ENCODE peak calls at places on chromosomes 2 and 18, in eight cellular contexts. One of them, this sample, is unnamed.

GRCh38 chr2:119240311-119241204 is 16.9 kb downstream of the STEAP3 start:
- DNase-seq in stomach: peak; percentile 80
- DNase-seq in neural progenitor cell: peak; percentile 37
- DNase-seq in CD8-positive, alpha-beta T cell: no peak
- DNase-seq in endodermal cell: peak; percentile 75
- DNase-seq in IMR-90: peak; percentile 83
- DNase-seq in OCI-LY7: no peak
- DNase-seq in Panc1: no peak
- DNase-seq in this sample: peak; percentile 86

GRCh38 chr2:112182581-112183034 is 44.4 kb downstream of the FBLN7 start:
- DNase-seq in Panc1: no peak
- DNase-seq in neural progenitor cell: peak; percentile 40
- DNase-seq in stomach: no peak
- DNase-seq in OCI-LY7: no peak
- DNase-seq in IMR-90: no peak
- DNase-seq in CD8-positive, alpha-beta T cell: peak; percentile 36
- DNase-seq in endodermal cell: peak; percentile 41
- DNase-seq in this sample: no peak

GRCh38 chr2:173520918-173521317 is 166.2 kb downstream of the CDCA7 start:
- DNase-seq in neural progenitor cell: no peak
- DNase-seq in Panc1: no peak
- DNase-seq in stomach: no peak
- DNase-seq in CD8-positive, alpha-beta T cell: no peak
- DNase-seq in IMR-90: no peak
- DNase-seq in endodermal cell: no peak
- DNase-seq in OCI-LY7: no peak
- DNase-seq in this sample: no peak

GRCh38 chr2:39696072-39696471 is 30.4 kb downstream of the TMEM178A start:
- DNase-seq in IMR-90: peak; percentile 93
- DNase-seq in neural progenitor cell: no peak
- DNase-seq in endodermal cell: no peak
- DNase-seq in CD8-positive, alpha-beta T cell: no peak
- DNase-seq in Panc1: no peak
- DNase-seq in stomach: no peak
- DNase-seq in OCI-LY7: no peak
- DNase-seq in this sample: no peak

GRCh38 chr2:156110890-156111289 is 221.6 kb downstream of the NR4A2 start:
- DNase-seq in OCI-LY7: peak; percentile 15
- DNase-seq in IMR-90: no peak
- DNase-seq in CD8-positive, alpha-beta T cell: no peak
- DNase-seq in Panc1: no peak
- DNase-seq in neural progenitor cell: peak; percentile 56
- DNase-seq in stomach: peak; percentile 34
- DNase-seq in endodermal cell: peak; percentile 88
- DNase-seq in this sample: no peak

GRCh38 chr2:27069961-27070618 is 1.4 kb downstream of the OST4 start:
- DNase-seq in OCI-LY7: no peak
- DNase-seq in stomach: no peak
- DNase-seq in CD8-positive, alpha-beta T cell: no peak
- DNase-seq in neural progenitor cell: no peak
- DNase-seq in IMR-90: no peak
- DNase-seq in endodermal cell: no peak
- DNase-seq in Panc1: no peak
- DNase-seq in this sample: no peak

GRCh38 chr2:225008935-225009334 is 33.3 kb downstream of the DOCK10 start:
- DNase-seq in neural progenitor cell: peak; percentile 62
- DNase-seq in CD8-positive, alpha-beta T cell: no peak
- DNase-seq in endodermal cell: peak; percentile 76
- DNase-seq in OCI-LY7: peak; percentile 71
- DNase-seq in Panc1: no peak
- DNase-seq in IMR-90: no peak
- DNase-seq in stomach: no peak
- DNase-seq in this sample: no peak

GRCh38 chr2:72893594-72894319 is 6.5 kb downstream of the SPR start:
- DNase-seq in neural progenitor cell: peak; percentile 85
- DNase-seq in endodermal cell: peak; percentile 94
- DNase-seq in IMR-90: peak; percentile 73
- DNase-seq in stomach: no peak
- DNase-seq in Panc1: no peak
- DNase-seq in CD8-positive, alpha-beta T cell: peak; percentile 33
- DNase-seq in OCI-LY7: peak; percentile 49
- DNase-seq in this sample: no peak

GRCh38 chr2:23925702-23926288 is 1.1 kb downstream of the ATAD2B start:
- DNase-seq in CD8-positive, alpha-beta T cell: peak; percentile 61
- DNase-seq in Panc1: no peak
- DNase-seq in OCI-LY7: peak; percentile 86
- DNase-seq in endodermal cell: no peak
- DNase-seq in IMR-90: peak; percentile 68
- DNase-seq in stomach: peak; percentile 52
- DNase-seq in neural progenitor cell: no peak
- DNase-seq in this sample: peak; percentile 57

GRCh38 chr2:5691659-5692529 is at the start of gene SOX11:
- DNase-seq in CD8-positive, alpha-beta T cell: no peak
- DNase-seq in OCI-LY7: peak; percentile 85
- DNase-seq in stomach: no peak
- DNase-seq in endodermal cell: peak; percentile 97
- DNase-seq in IMR-90: peak; percentile 95
- DNase-seq in Panc1: no peak
- DNase-seq in neural progenitor cell: peak; percentile 97
- DNase-seq in this sample: no peak

GRCh38 chr2:124316875-124317605 is 292.0 kb downstream of the CNTNAP5 start:
- DNase-seq in endodermal cell: no peak
- DNase-seq in Panc1: no peak
- DNase-seq in stomach: no peak
- DNase-seq in CD8-positive, alpha-beta T cell: no peak
- DNase-seq in IMR-90: no peak
- DNase-seq in neural progenitor cell: no peak
- DNase-seq in OCI-LY7: no peak
- DNase-seq in this sample: no peak

GRCh38 chr2:62178741-62179271 is 17.1 kb upstream of the B3GNT2 start:
- DNase-seq in Panc1: no peak
- DNase-seq in IMR-90: peak; percentile 24
- DNase-seq in neural progenitor cell: no peak
- DNase-seq in OCI-LY7: no peak
- DNase-seq in CD8-positive, alpha-beta T cell: no peak
- DNase-seq in stomach: no peak
- DNase-seq in endodermal cell: no peak
- DNase-seq in this sample: peak; percentile 40

GRCh38 chr2:130313812-130314334 is 28.8 kb upstream of the IMP4 start:
- DNase-seq in CD8-positive, alpha-beta T cell: no peak
- DNase-seq in OCI-LY7: no peak
- DNase-seq in stomach: no peak
- DNase-seq in Panc1: no peak
- DNase-seq in IMR-90: no peak
- DNase-seq in neural progenitor cell: no peak
- DNase-seq in endodermal cell: no peak
- DNase-seq in this sample: no peak

GRCh38 chr2:59176737-59177136 is 935.6 kb upstream of the FANCL start:
- DNase-seq in Panc1: no peak
- DNase-seq in neural progenitor cell: no peak
- DNase-seq in stomach: no peak
- DNase-seq in OCI-LY7: peak; percentile 6
- DNase-seq in CD8-positive, alpha-beta T cell: no peak
- DNase-seq in endodermal cell: no peak
- DNase-seq in IMR-90: no peak
- DNase-seq in this sample: no peak

GRCh38 chr2:1784986-1785617 is 40.8 kb upstream of the PXDN start:
- DNase-seq in endodermal cell: no peak
- DNase-seq in OCI-LY7: no peak
- DNase-seq in Panc1: no peak
- DNase-seq in stomach: peak; percentile 16
- DNase-seq in CD8-positive, alpha-beta T cell: no peak
- DNase-seq in IMR-90: no peak
- DNase-seq in neural progenitor cell: no peak
- DNase-seq in this sample: peak; percentile 33

GRCh38 chr18:3151379-3152264 is 68.1 kb downstream of the MYOM1 start:
- DNase-seq in IMR-90: peak; percentile 52
- DNase-seq in CD8-positive, alpha-beta T cell: no peak
- DNase-seq in endodermal cell: no peak
- DNase-seq in stomach: no peak
- DNase-seq in Panc1: no peak
- DNase-seq in neural progenitor cell: peak; percentile 46
- DNase-seq in OCI-LY7: peak; percentile 59
- DNase-seq in this sample: no peak

GRCh38 chr18:6411367-6411766 is 3.3 kb downstream of the L3MBTL4 start:
- DNase-seq in IMR-90: no peak
- DNase-seq in OCI-LY7: no peak
- DNase-seq in CD8-positive, alpha-beta T cell: no peak
- DNase-seq in stomach: no peak
- DNase-seq in Panc1: no peak
- DNase-seq in endodermal cell: no peak
- DNase-seq in neural progenitor cell: no peak
- DNase-seq in this sample: no peak

GRCh38 chr2:232592687-232593407 is 40.6 kb upstream of the EFHD1 start:
- DNase-seq in stomach: no peak
- DNase-seq in IMR-90: peak; percentile 82
- DNase-seq in CD8-positive, alpha-beta T cell: no peak
- DNase-seq in endodermal cell: no peak
- DNase-seq in Panc1: peak; percentile 75
- DNase-seq in OCI-LY7: no peak
- DNase-seq in neural progenitor cell: no peak
- DNase-seq in this sample: peak; percentile 27

GRCh38 chr2:239756392-239757153 is 268.6 kb downstream of the NDUFA10 start:
- DNase-seq in OCI-LY7: no peak
- DNase-seq in IMR-90: peak; percentile 6
- DNase-seq in endodermal cell: no peak
- DNase-seq in CD8-positive, alpha-beta T cell: no peak
- DNase-seq in neural progenitor cell: no peak
- DNase-seq in Panc1: no peak
- DNase-seq in stomach: no peak
- DNase-seq in this sample: no peak

GRCh38 chr2:37820471-37820991 is 104.6 kb upstream of the RMDN2 start:
- DNase-seq in OCI-LY7: no peak
- DNase-seq in CD8-positive, alpha-beta T cell: no peak
- DNase-seq in neural progenitor cell: no peak
- DNase-seq in IMR-90: no peak
- DNase-seq in Panc1: no peak
- DNase-seq in endodermal cell: no peak
- DNase-seq in stomach: no peak
- DNase-seq in this sample: no peak

DNA sequence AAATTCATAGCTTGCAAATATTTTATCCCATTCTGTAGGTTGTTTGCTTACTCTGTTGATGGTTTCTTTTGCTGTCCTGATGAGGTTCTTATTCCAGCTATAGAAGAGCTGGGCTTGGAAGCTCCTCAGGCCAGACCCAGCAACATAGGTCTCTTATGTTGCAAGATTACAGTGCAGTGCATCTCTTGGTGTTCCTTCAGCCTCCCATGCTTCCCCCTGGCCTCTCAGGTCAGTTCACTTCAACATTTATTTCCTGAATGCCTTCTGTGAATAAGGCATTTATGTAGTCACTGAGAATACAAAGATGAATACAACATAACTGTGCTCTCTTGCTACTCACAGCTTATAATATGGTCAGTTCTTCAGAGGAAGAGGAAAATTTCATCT is 179.0 kb upstream of the SLC39A10 start:
- DNase-seq in CD8-positive, alpha-beta T cell: no peak
- DNase-seq in neural progenitor cell: no peak
- DNase-seq in IMR-90: peak; percentile 25
- DNase-seq in Panc1: no peak
- DNase-seq in stomach: no peak
- DNase-seq in endodermal cell: no peak
- DNase-seq in OCI-LY7: no peak
- DNase-seq in this sample: no peak
- H3K27ac ChIP-seq in CD8-positive, alpha-beta T cell: no peak overlapping the region
- H3K27ac ChIP-seq in neural progenitor cell: no peak overlapping the region
- H3K27ac ChIP-seq in IMR-90: peak overlapping the region; percentile 23
- H3K27ac ChIP-seq in Panc1: no peak overlapping the region
- H3K27ac ChIP-seq in stomach: no peak overlapping the region
- H3K27ac ChIP-seq in endodermal cell: no peak overlapping the region
- H3K27ac ChIP-seq in OCI-LY7: no peak overlapping the region
- H3K27ac ChIP-seq in this sample: no peak overlapping the region

GRCh38 chr2:189421644-189422043 is 19.6 kb upstream of the WDR75 start:
- DNase-seq in endodermal cell: no peak
- DNase-seq in neural progenitor cell: no peak
- DNase-seq in CD8-positive, alpha-beta T cell: no peak
- DNase-seq in Panc1: no peak
- DNase-seq in IMR-90: peak; percentile 89
- DNase-seq in stomach: no peak
- DNase-seq in OCI-LY7: no peak
- DNase-seq in this sample: no peak
- TF ChIP-seq CTCF in endodermal cell: no peak
- TF ChIP-seq CTCF in neural progenitor cell: no peak
- TF ChIP-seq CTCF in CD8-positive, alpha-beta T cell: no peak
- TF ChIP-seq CTCF in Panc1: no peak
- TF ChIP-seq CTCF in IMR-90: no peak
- TF ChIP-seq CTCF in stomach: no peak
- TF ChIP-seq CTCF in OCI-LY7: no peak
- TF ChIP-seq CTCF in this sample: no peak

GRCh38 chr18:78741381-78742340 is 238.0 kb upstream of the SALL3 start:
- DNase-seq in OCI-LY7: no peak
- DNase-seq in IMR-90: no peak
- DNase-seq in endodermal cell: peak; percentile 29
- DNase-seq in Panc1: no peak
- DNase-seq in stomach: peak; percentile 22
- DNase-seq in CD8-positive, alpha-beta T cell: no peak
- DNase-seq in neural progenitor cell: no peak
- DNase-seq in this sample: no peak
- H3K27ac ChIP-seq in OCI-LY7: no peak overlapping the region
- H3K27ac ChIP-seq in IMR-90: no peak overlapping the region
- H3K27ac ChIP-seq in endodermal cell: no peak overlapping the region
- H3K27ac ChIP-seq in Panc1: no peak overlapping the region
- H3K27ac ChIP-seq in stomach: no peak overlapping the region
- H3K27ac ChIP-seq in CD8-positive, alpha-beta T cell: no peak overlapping the region
- H3K27ac ChIP-seq in neural progenitor cell: no peak overlapping the region
- H3K27ac ChIP-seq in this sample: no peak overlapping the region

GRCh38 chr2:141560723-141561122 is 570.1 kb downstream of the LRP1B start:
- DNase-seq in OCI-LY7: no peak
- DNase-seq in neural progenitor cell: no peak
- DNase-seq in Panc1: no peak
- DNase-seq in endodermal cell: no peak
- DNase-seq in CD8-positive, alpha-beta T cell: no peak
- DNase-seq in IMR-90: no peak
- DNase-seq in stomach: no peak
- DNase-seq in this sample: no peak

GRCh38 chr2:141557329-141558098 is 573.3 kb downstream of the LRP1B start:
- DNase-seq in stomach: no peak
- DNase-seq in endodermal cell: no peak
- DNase-seq in IMR-90: peak; percentile 92
- DNase-seq in CD8-positive, alpha-beta T cell: no peak
- DNase-seq in neural progenitor cell: no peak
- DNase-seq in OCI-LY7: no peak
- DNase-seq in Panc1: peak; percentile 25
- DNase-seq in this sample: no peak

GRCh38 chr2:141555876-141556470 is 574.8 kb downstream of the LRP1B start:
- DNase-seq in IMR-90: no peak
- DNase-seq in neural progenitor cell: no peak
- DNase-seq in OCI-LY7: no peak
- DNase-seq in endodermal cell: no peak
- DNase-seq in stomach: no peak
- DNase-seq in Panc1: no peak
- DNase-seq in CD8-positive, alpha-beta T cell: no peak
- DNase-seq in this sample: no peak

DNA sequence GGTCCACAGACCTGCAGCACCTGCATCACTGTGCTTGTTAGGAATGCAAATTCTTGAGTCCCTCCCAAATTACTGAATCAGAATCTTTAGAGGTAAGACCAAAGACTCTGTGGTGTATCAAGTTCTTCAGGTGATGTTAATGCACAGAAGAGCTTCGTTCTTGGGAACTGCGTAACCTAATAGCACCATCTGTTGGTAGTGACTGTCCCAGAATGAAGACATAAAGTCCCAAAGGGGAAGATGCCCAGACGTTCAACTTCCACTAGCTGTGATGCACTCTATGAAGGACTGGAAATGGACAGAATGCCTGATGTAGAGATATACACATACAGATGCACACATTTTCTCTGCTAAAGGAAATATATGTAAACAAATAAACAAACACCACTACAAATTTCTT is 576.0 kb downstream of the LRP1B start:
- DNase-seq in CD8-positive, alpha-beta T cell: no peak
- DNase-seq in neural progenitor cell: peak; percentile 63
- DNase-seq in stomach: no peak
- DNase-seq in Panc1: peak; percentile 54
- DNase-seq in OCI-LY7: peak; percentile 16
- DNase-seq in endodermal cell: peak; percentile 56
- DNase-seq in IMR-90: peak; percentile 55
- DNase-seq in this sample: no peak
- TF ChIP-seq CTCF in CD8-positive, alpha-beta T cell: no peak
- TF ChIP-seq CTCF in neural progenitor cell: peak; percentile 68
- TF ChIP-seq CTCF in stomach: no peak
- TF ChIP-seq CTCF in Panc1: peak; percentile 72
- TF ChIP-seq CTCF in OCI-LY7: peak; percentile 66
- TF ChIP-seq CTCF in endodermal cell: peak; percentile 80
- TF ChIP-seq CTCF in IMR-90: peak; percentile 67
- TF ChIP-seq CTCF in this sample: no peak

This sample was measured in tibial artery.